ENCODE peak calls at places on chromosomes 13 and 19, in four cellular contexts. P, B, U and J are unnamed samples.

GRCh38 chr19:45976180-45976579 is 2.5 kb upstream of the NOVA2 start:
- DNase-seq in B (no peak), U (no peak), P (no peak), J (no peak)

GRCh38 chr13:79456051-79456450 is 24.9 kb upstream of the NDFIP2 start:
- DNase-seq in B (no peak), U (no peak), P (no peak), J (no peak)

GRCh38 chr19:46495789-46496099 is at the start of gene PNMA8B:
- DNase-seq in U (no peak), P (peak), B (peak), J (no peak)

GRCh38 chr13:37134411-37135041 is 29.1 kb upstream of the CSNK1A1L start:
- DNase-seq in P (no peak), U (no peak), B (no peak), J (no peak)

GRCh38 chr19:51632126-51632525 is 1.9 kb upstream of the SIGLEC5 start:
- DNase-seq in P (no peak), U (no peak), B (no peak), J (no peak)

GRCh38 chr13:112363867-112364528 is 12.2 kb upstream of the SPACA7 start:
- DNase-seq in P (no peak), B (no peak), U (no peak), J (no peak)

GRCh38 chr13:83780201-83780600 is 102.1 kb downstream of the SLITRK1 start:
- DNase-seq in B (no peak), U (no peak), P (no peak), J (no peak)

GRCh38 chr13:22107549-22107948 is 436.7 kb downstream of the FGF9 start:
- DNase-seq in B (no peak), U (no peak), P (no peak), J (no peak)

GRCh38 chr13:23980160-23980551 is 82.9 kb upstream of the C1QTNF9B start:
- DNase-seq in B (peak), U (peak), P (peak), J (peak)

GRCh38 chr13:91397595-91397994 is 826 bp upstream of the GPC5 start:
- DNase-seq in P (no peak), B (no peak), U (no peak), J (no peak)

GRCh38 chr19:36003284-36003683 is 5.3 kb downstream of the SYNE4 start:
- DNase-seq in P (no peak), B (no peak), U (no peak), J (no peak)

GRCh38 chr13:20274466-20274865 is 42.3 kb upstream of the GJB6 start:
- DNase-seq in B (no peak), U (no peak), P (no peak), J (no peak)

GRCh38 chr19:16778796-16779411 is 50.3 kb upstream of the SIN3B start:
- DNase-seq in U (peak), B (no peak), P (peak), J (no peak)

GRCh38 chr19:23318143-23318542 is 67.9 kb upstream of the ZNF724 start:
- DNase-seq in P (no peak), U (no peak), B (no peak), J (no peak)

GRCh38 chr19:32539240-32539916 is 41.6 kb upstream of the PDCD5 start:
- DNase-seq in P (no peak), B (no peak), U (no peak), J (no peak)

GRCh38 chr19:39413269-39413902 is 917 bp downstream of the PLEKHG2 start:
- DNase-seq in B (peak), U (no peak), P (peak), J (no peak)

GRCh38 chr19:13118424-13119193 is 545 bp downstream of the NACC1 start:
- DNase-seq in B (peak), U (no peak), P (peak), J (no peak)

GRCh38 chr13:41962994-41963393 is 2.1 kb upstream of the VWA8 start:
- DNase-seq in B (no peak), U (no peak), P (no peak), J (no peak)

GRCh38 chr13:19661561-19661960 is 28.1 kb downstream of the MPHOSPH8 start:
- DNase-seq in U (no peak), P (no peak), B (no peak), J (no peak)

GRCh38 chr19:55300821-55301458 is 17.1 kb downstream of the BRSK1 start:
- DNase-seq in P (peak), B (no peak), U (no peak), J (no peak)

GRCh38 chr13:20774746-20775145 is 985 bp upstream of the EEF1AKMT1 start:
- DNase-seq in U (no peak), P (no peak), B (no peak), J (no peak)

GRCh38 chr13:98992355-98992754 is 14.5 kb upstream of the DOCK9 start:
- DNase-seq in U (no peak), B (no peak), P (no peak), J (no peak)

GRCh38 chr19:48623556-48624066 is 4.3 kb downstream of the SPHK2 start:
- DNase-seq in P (no peak), B (no peak), U (no peak), J (no peak)

GRCh38 chr13:100392709-100393630 is 195.6 kb downstream of the GGACT start:
- DNase-seq in U (peak), P (peak), B (no peak), J (peak)

GRCh38 chr13:79451500-79451962 is 29.4 kb upstream of the NDFIP2 start:
- DNase-seq in B (no peak), U (peak), P (peak), J (no peak)

GRCh38 chr13:24274452-24274971 is 34.9 kb upstream of the C1QTNF9 start:
- DNase-seq in P (peak), U (no peak), B (no peak), J (no peak)

GRCh38 chr13:23578411-23579071 is 8.3 kb downstream of the TNFRSF19 start:
- DNase-seq in B (peak), P (peak), U (peak), J (no peak)

GRCh38 chr19:36686365-36687213 is 823 bp upstream of the ZNF567 start:
- DNase-seq in B (no peak), U (no peak), P (peak), J (no peak)

GRCh38 chr13:113103646-113104045 is 1.9 kb upstream of the F7 start:
- DNase-seq in U (no peak), B (no peak), P (no peak), J (no peak)

GRCh38 chr19:6489278-6490061 is 7.9 kb upstream of the DENND1C start:
- DNase-seq in U (no peak), P (no peak), B (no peak), J (no peak)

GRCh38 chr13:65966991-65967451 is 1263.1 kb downstream of the PCDH9 start:
- DNase-seq in U (no peak), B (no peak), P (no peak), J (no peak)

GRCh38 chr13:47897411-47898050 is 103.5 kb downstream of the SUCLA2 start:
- DNase-seq in U (no peak), B (no peak), P (no peak), J (no peak)

GRCh38 chr13:76383671-76384461 is 502.3 kb downstream of the KCTD12 start:
- DNase-seq in P (no peak), B (no peak), U (peak), J (no peak)

GRCh38 chr19:30209617-30210600 is 162.3 kb upstream of the ZNF536 start:
- DNase-seq in B (no peak), U (no peak), P (no peak), J (no peak)

GRCh38 chr19:11165486-11166030 is 10.0 kb upstream of the SPC24 start:
- DNase-seq in P (no peak), U (no peak), B (no peak), J (no peak)

GRCh38 chr19:3284759-3285646 is 60.5 kb downstream of the CELF5 start:
- DNase-seq in P (peak), U (no peak), B (peak), J (peak)

GRCh38 chr13:114047358-114047881 is 73.5 kb upstream of the C13orf46 start:
- DNase-seq in B (no peak), P (no peak), U (no peak), J (no peak)

GRCh38 chr13:101455863-101456262 is 3.4 kb downstream of the ITGBL1 start:
- DNase-seq in B (no peak), U (peak), P (no peak), J (no peak)

GRCh38 chr13:113995051-113995601 is 21.2 kb upstream of the C13orf46 start:
- DNase-seq in U (no peak), B (no peak), P (no peak), J (no peak)

GRCh38 chr19:1225451-1226226 is 12.2 kb downstream of the CBARP start:
- DNase-seq in U (no peak), B (no peak), P (no peak), J (no peak)

GRCh38 chr19:1226522-1227312 is 11.1 kb downstream of the CBARP start:
- DNase-seq in U (no peak), B (no peak), P (no peak), J (no peak)

GRCh38 chr19:1227313-1227626 is 10.5 kb downstream of the CBARP start:
- DNase-seq in B (no peak), P (no peak), U (no peak), J (no peak)

GRCh38 chr19:1224847-1225246 is 13.0 kb downstream of the CBARP start:
- DNase-seq in P (no peak), U (no peak), B (no peak), J (no peak)

GRCh38 chr19:1226227-1226518 is 11.6 kb downstream of the CBARP start:
- DNase-seq in B (no peak), U (no peak), P (no peak), J (no peak)
- TF ChIP-seq CTCF in B (no peak), U (no peak), P (no peak), J (no peak)

DNA sequence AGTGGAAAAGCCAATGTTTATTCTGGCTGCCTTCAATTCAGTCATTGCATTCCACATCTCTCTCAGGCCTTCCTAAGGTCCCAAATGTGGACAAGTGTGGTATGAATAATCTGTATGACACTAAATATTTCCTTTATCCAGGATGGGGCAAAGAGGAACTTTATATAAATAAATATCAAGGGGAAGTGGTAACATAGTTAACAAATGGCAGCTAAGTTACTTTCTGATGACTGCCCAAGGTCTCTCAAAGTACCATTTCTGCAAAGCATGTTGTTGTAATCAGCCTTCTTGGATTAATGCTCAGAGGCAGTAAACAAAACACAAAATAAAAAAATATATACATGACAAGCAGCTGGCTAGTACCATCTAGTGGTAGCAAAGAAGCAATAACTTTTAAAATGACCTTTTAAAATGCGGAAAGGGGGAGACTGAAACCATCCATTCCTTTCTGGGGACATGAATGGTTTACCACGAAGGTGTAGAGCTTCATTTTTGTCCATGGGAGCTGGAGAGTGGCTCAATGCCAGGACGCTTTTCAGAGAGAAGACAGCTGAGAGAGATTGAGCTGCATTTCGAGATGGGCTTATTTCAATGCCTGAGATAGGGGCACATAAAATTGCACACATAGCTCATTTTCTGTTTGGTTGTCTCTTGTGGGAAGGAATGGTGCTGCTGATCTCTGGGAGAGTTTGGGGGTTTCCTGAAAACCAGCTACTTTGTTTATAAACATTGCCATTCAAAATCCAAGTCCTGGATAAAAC is 259.2 kb downstream of the RFC3 start:
- DNase-seq in U (peak), P (no peak), B (no peak), J (no peak)
- TF ChIP-seq CTCF in U (peak), P (peak), B (peak), J (no peak)

GRCh38 chr13:30796132-30796832 is 60.9 kb downstream of the ALOX5AP start:
- DNase-seq in B (no peak), U (peak), P (peak), J (no peak)
- TF ChIP-seq CTCF in B (no peak), U (no peak), P (no peak), J (no peak)

GRCh38 chr19:41995959-41996797 is 2.1 kb upstream of the ATP1A3 start:
- DNase-seq in P (no peak), B (no peak), U (no peak), J (no peak)
- TF ChIP-seq CTCF in P (no peak), B (no peak), U (no peak), J (no peak)

GRCh38 chr19:9847087-9847671 is 12.1 kb downstream of the PIN1 start:
- DNase-seq in B (no peak), U (peak), P (peak), J (peak)
- TF ChIP-seq CTCF in B (peak), U (peak), P (peak), J (no peak)

GRCh38 chr13:29922896-29923295 is 72.5 kb upstream of the UBL3 start:
- DNase-seq in P (no peak), B (no peak), U (no peak), J (no peak)
- TF ChIP-seq CTCF in P (no peak), B (no peak), U (no peak), J (no peak)

GRCh38 chr19:7855426-7856276 is 18.5 kb downstream of the PRR36 start:
- DNase-seq in P (no peak), U (no peak), B (no peak), J (no peak)
- TF ChIP-seq CTCF in P (no peak), U (no peak), B (no peak), J (no peak)